ENCODE peak calls at places on chromosomes 13 and 19, in ten cellular contexts. N is naive thymus-derived CD4-positive, alpha-beta T cell; K is mesenchymal stem cell; O is GM12865; L is CD8-positive, alpha-beta T cell; R is SJSA1; P is fibroblast of pulmonary artery; S is foreskin fibroblast; F is HAP-1; B is left ventricle myocardium inferior. J is an unnamed sample.

GRCh38 chr19:43720936-43721335 is 5.1 kb downstream of the IRGC start:
- DNase-seq in N (no peak), K (no peak), O (no peak), L (no peak), R (no peak), P (no peak), S (peak; percentile 38), F (no peak), B (no peak), J (no peak)

GRCh38 chr19:3575260-3575741 is 2.6 kb downstream of the HMG20B start:
- DNase-seq in N (no peak), K (peak; percentile 63), O (peak; percentile 73), L (no peak), R (no peak), P (peak; percentile 39), S (peak; percentile 47), F (peak; percentile 10), B (no peak), J (no peak)

GRCh38 chr13:80399340-80400163 is 58.6 kb upstream of the SPRY2 start:
- DNase-seq in N (no peak), K (no peak), O (peak; percentile 11), L (no peak), R (no peak), P (no peak), S (peak; percentile 88), F (no peak), B (no peak), J (peak; percentile 15)

GRCh38 chr13:100549316-100549715 is 39.3 kb downstream of the GGACT start:
- DNase-seq in N (no peak), K (no peak), O (no peak), L (no peak), R (no peak), P (no peak), S (no peak), F (no peak), B (no peak), J (no peak)

GRCh38 chr13:73531014-73531413 is 472.2 kb downstream of the KLF5 start:
- DNase-seq in N (no peak), K (no peak), O (no peak), L (no peak), R (no peak), P (no peak), S (no peak), F (no peak), B (no peak), J (no peak)

GRCh38 chr13:93118081-93118615 is 108.5 kb upstream of the GPC6 start:
- DNase-seq in N (no peak), K (no peak), O (no peak), L (no peak), R (no peak), P (no peak), S (no peak), F (no peak), B (no peak), J (no peak)

GRCh38 chr13:61170791-61171330 is 244.8 kb downstream of the PCDH20 start:
- DNase-seq in N (no peak), K (no peak), O (no peak), L (no peak), R (no peak), P (no peak), S (no peak), F (no peak), B (peak; percentile 13), J (no peak)

GRCh38 chr13:42894765-42895181 is 97.3 kb downstream of the EPSTI1 start:
- DNase-seq in N (no peak), K (no peak), O (no peak), L (no peak), R (no peak), P (peak; percentile 95), S (peak; percentile 74), F (peak; percentile 56), B (no peak), J (peak; percentile 45)

GRCh38 chr13:27269114-27269665 is 1.4 kb upstream of the RASL11A start:
- DNase-seq in N (no peak), K (no peak), O (no peak), L (no peak), R (no peak), P (no peak), S (no peak), F (no peak), B (no peak), J (no peak)

GRCh38 chr13:80072231-80072630 is 268.7 kb downstream of the SPRY2 start:
- DNase-seq in N (no peak), K (no peak), O (no peak), L (no peak), R (no peak), P (no peak), S (no peak), F (no peak), B (no peak), J (no peak)

GRCh38 chr13:94710881-94711560 is 1.3 kb downstream of the SOX21 start:
- DNase-seq in N (no peak), K (peak; percentile 20), O (peak; percentile 21), L (no peak), R (no peak), P (no peak), S (peak; percentile 37), F (peak; percentile 51), B (no peak), J (no peak)

GRCh38 chr13:94713556-94714182 is 1.3 kb upstream of the SOX21 start:
- DNase-seq in N (no peak), K (no peak), O (no peak), L (no peak), R (no peak), P (no peak), S (no peak), F (no peak), B (no peak), J (no peak)

GRCh38 chr13:94711561-94712286 is 621 bp downstream of the SOX21 start:
- DNase-seq in N (no peak), K (peak; percentile 33), O (no peak), L (no peak), R (no peak), P (peak; percentile 23), S (peak; percentile 52), F (no peak), B (no peak), J (no peak)

GRCh38 chr13:94712812-94713555 is 639 bp upstream of the SOX21 start:
- DNase-seq in N (no peak), K (peak; percentile 56), O (peak; percentile 20), L (no peak), R (peak; percentile 11), P (peak; percentile 65), S (peak; percentile 82), F (peak; percentile 85), B (no peak), J (no peak)

GRCh38 chr13:94712287-94712811 is at the start of gene SOX21:
- DNase-seq in N (no peak), K (no peak), O (no peak), L (no peak), R (no peak), P (no peak), S (no peak), F (peak; percentile 87), B (no peak), J (no peak)
- H3K4me3 ChIP-seq in N (no peak within 1 kb of the TSS), K (no peak within 1 kb of the TSS), O (no peak within 1 kb of the TSS), L (no peak within 1 kb of the TSS), R (no peak within 1 kb of the TSS), P (no peak within 1 kb of the TSS), S (no peak within 1 kb of the TSS), F (peak within 1 kb of the TSS; percentile 62), B (peak within 1 kb of the TSS; percentile 56), J (no peak within 1 kb of the TSS)

DNA sequence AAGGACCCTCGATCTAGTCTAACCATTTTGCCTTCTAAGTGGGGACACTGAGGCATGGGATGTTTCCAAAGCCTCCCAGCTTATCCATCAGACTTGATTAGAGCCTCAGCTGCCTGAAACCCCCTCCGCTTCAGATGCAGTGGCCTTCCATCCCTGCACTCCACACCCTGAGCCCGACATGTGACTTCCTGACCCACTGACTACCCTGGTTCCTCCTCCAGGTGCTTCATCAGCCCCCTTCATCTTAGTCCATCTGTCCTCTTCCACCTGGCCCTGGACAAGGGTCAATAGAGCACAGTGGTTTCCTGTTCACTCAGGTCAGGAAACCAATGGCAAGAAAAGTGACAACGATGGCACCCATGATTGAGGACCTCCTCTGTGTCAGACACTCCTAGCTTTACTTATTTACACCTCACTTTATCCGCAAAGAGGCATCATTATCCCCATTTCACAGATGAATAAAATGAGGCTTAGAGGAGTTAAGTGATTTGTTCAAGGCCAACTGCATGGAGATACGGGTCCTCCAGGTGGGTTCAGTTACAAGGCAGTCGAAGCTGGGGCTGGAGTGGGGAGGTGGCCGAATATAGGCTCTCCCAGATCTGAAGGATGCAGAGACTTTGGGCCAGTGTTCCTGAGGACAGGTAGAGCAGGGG is 81.6 kb upstream of the TM9SF2 start:
- DNase-seq in N (no peak), K (no peak), O (no peak), L (no peak), R (no peak), P (no peak), S (no peak), F (no peak), B (no peak), J (no peak)
- H3K4me3 ChIP-seq in N (peak overlapping the region; percentile 45), K (no peak overlapping the region), O (no peak overlapping the region), L (peak overlapping the region; percentile 22), R (no peak overlapping the region), P (no peak overlapping the region), S (no peak overlapping the region), F (no peak overlapping the region), B (no peak overlapping the region), J (no peak overlapping the region)

DNA sequence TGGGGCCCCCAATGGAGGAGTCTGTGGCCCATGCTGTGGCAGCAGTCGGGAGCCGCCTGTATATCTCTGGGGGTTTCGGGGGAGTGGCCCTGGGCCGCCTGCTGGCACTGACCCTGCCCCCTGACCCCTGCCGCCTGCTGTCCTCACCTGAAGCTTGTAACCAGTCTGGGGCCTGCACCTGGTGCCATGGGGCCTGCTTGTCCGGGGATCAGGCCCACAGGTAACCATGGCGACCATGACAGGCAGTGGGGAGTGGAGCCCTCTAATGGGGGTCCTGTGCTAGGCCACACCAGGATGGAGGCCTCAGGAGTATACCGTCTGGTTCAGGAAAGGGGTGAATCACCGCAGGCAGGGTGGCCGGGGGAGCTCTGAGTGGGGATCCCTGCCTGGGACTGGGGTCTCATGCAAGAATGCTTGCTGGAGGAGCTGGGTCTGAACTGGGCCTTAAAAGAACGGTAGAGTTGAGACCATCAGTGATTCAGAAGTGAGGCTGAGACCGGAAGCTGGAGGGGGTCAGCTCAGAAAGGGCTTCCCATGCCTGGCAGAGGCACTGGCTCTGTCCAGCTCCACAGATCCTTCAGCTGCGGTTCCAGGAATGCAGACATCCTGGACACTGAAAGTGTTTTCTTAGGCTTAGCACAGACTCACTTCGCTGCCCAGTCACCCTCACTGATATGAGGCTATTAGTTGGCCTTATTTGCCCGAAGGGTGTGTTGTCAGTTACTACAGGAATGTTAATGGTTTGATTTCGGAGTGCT is 29.1 kb downstream of the CNFN start:
- DNase-seq in N (no peak), K (no peak), O (no peak), L (no peak), R (no peak), P (no peak), S (no peak), F (no peak), B (no peak), J (no peak)
- H3K4me3 ChIP-seq in N (no peak overlapping the region), K (no peak overlapping the region), O (no peak overlapping the region), L (no peak overlapping the region), R (no peak overlapping the region), P (no peak overlapping the region), S (no peak overlapping the region), F (no peak overlapping the region), B (no peak overlapping the region), J (no peak overlapping the region)

DNA sequence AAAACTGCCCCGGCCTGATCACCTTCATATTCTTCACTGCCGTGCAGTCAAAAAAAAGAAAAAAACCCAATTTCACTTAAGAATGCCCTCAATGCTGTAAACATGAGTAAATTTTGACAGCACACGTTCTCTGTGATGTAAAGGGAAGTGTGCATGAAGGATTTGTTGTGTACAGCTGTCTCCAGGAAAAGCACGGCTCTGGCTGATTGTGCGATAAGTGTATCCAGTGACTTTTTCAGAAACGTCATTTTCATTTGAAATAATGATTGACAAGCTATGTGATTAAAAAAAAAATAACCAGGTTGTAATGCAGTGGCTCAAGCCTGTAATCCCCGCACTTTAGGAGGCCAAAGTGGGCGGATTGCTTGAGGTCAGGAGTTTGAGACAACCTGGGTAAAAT is 39.6 kb downstream of the ANKRD10 start:
- DNase-seq in N (no peak), K (no peak), O (no peak), L (no peak), R (no peak), P (no peak), S (no peak), F (no peak), B (no peak), J (no peak)
- H3K4me3 ChIP-seq in N (no peak overlapping the region), K (peak overlapping the region; percentile 62), O (peak overlapping the region; percentile 50), L (no peak overlapping the region), R (no peak overlapping the region), P (no peak overlapping the region), S (no peak overlapping the region), F (no peak overlapping the region), B (peak overlapping the region; percentile 63), J (no peak overlapping the region)

J was measured in HFF-Myc.